ENCODE peak calls at places on chromosomes 12 and 14, in ten cellular contexts. Q is fibroblast of lung; K is heart right ventricle; Z is neural progenitor cell; B is esophagus muscularis mucosa; O is transverse colon; A is tibial artery; G is heart left ventricle; L is CD8-positive, alpha-beta T cell; R is esophagus squamous epithelium. X is an unnamed sample.

GRCh38 chr12:121089031-121089812 is 43.5 kb upstream of the P2RX7 start:
- DNase-seq in Q (no peak), K (no peak), Z (no peak), B (peak; percentile 79), O (peak; percentile 44), A (no peak), G (no peak), L (no peak), R (no peak), X (peak; percentile 41)

GRCh38 chr12:132140918-132141841 is 2.9 kb downstream of the DDX51 start:
- DNase-seq in Q (no peak), K (no peak), Z (no peak), B (no peak), O (no peak), A (no peak), G (peak; percentile 18), L (no peak), R (no peak), X (no peak)

GRCh38 chr12:117202556-117202955 is 12.3 kb upstream of the FBXO21 start:
- DNase-seq in Q (no peak), K (no peak), Z (no peak), B (no peak), O (no peak), A (no peak), G (no peak), L (no peak), R (no peak), X (no peak)

GRCh38 chr12:95506707-95507523 is 33.0 kb downstream of the METAP2 start:
- DNase-seq in Q (peak; percentile 54), K (no peak), Z (no peak), B (no peak), O (no peak), A (no peak), G (no peak), L (no peak), R (no peak), X (no peak)

GRCh38 chr12:25592725-25593495 is 39.8 kb upstream of the LMNTD1 start:
- DNase-seq in Q (no peak), K (no peak), Z (no peak), B (no peak), O (no peak), A (no peak), G (no peak), L (no peak), R (no peak), X (no peak)

GRCh38 chr12:88247241-88247643 is 105.1 kb downstream of the TMTC3 start:
- DNase-seq in Q (peak; percentile 88), K (no peak), Z (no peak), B (no peak), O (no peak), A (no peak), G (no peak), L (no peak), R (no peak), X (no peak)

GRCh38 chr14:51562816-51563215 is 88.9 kb upstream of the FRMD6 start:
- DNase-seq in Q (peak; percentile 37), K (no peak), Z (no peak), B (no peak), O (no peak), A (no peak), G (no peak), L (no peak), R (no peak), X (no peak)

GRCh38 chr12:69068431-69068830 is 135.5 kb upstream of the CPM start:
- DNase-seq in Q (no peak), K (no peak), Z (no peak), B (no peak), O (peak; percentile 59), A (no peak), G (no peak), L (no peak), R (no peak), X (peak; percentile 73)

GRCh38 chr14:67469954-67470353 is 18.6 kb downstream of the TMEM229B start:
- DNase-seq in Q (no peak), K (no peak), Z (no peak), B (no peak), O (no peak), A (no peak), G (no peak), L (no peak), R (no peak), X (peak; percentile 41)

GRCh38 chr12:70275045-70275444 is 31.8 kb downstream of the CNOT2 start:
- DNase-seq in Q (no peak), K (no peak), Z (no peak), B (no peak), O (no peak), A (no peak), G (no peak), L (no peak), R (no peak), X (no peak)
- H3K4me3 ChIP-seq in Q (no peak overlapping the region), K (no peak overlapping the region), Z (no peak overlapping the region), B (no peak overlapping the region), O (no peak overlapping the region), A (no peak overlapping the region), G (no peak overlapping the region), L (no peak overlapping the region), R (no peak overlapping the region), X (no peak overlapping the region)

DNA sequence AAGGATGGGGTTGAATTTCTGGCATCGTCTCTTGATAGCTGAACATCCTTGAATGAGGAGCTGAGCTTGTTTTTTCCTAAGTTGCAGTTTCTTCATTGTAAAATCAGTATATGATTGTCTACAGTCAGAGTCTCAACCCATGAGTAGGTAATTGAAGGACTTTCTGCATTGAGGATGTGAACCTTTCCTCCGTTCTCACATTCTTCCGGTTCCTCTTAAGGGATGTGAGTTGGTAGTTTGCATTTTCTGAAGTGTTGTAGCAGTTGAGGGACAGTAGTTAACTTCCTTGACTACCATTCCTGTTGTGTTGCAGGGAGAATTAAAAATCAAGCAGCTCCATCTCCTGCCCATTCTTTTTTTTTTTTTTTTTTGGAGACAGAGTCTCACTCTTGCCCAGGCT is 19.1 kb downstream of the TPCN1 start:
- DNase-seq in Q (no peak), K (no peak), Z (no peak), B (no peak), O (no peak), A (no peak), G (no peak), L (no peak), R (no peak), X (no peak)
- H3K4me1 ChIP-seq in Q (peaks cover 25% of the 10 kb centered on the region), K (peaks cover 84% of the 10 kb centered on the region), Z (no peaks in the 10 kb centered on the region), B (peaks cover 82% of the 10 kb centered on the region), O (peaks cover 88% of the 10 kb centered on the region), A (peaks cover 95% of the 10 kb centered on the region), G (peaks cover 36% of the 10 kb centered on the region), L (no peaks in the 10 kb centered on the region), R (peaks cover 64% of the 10 kb centered on the region), X (peaks cover 83% of the 10 kb centered on the region)

GRCh38 chr14:23299186-23299521 is 3.5 kb downstream of the PPP1R3E start:
- DNase-seq in Q (no peak), K (no peak), Z (no peak), B (no peak), O (no peak), A (no peak), G (no peak), L (no peak), R (no peak), X (no peak)

GRCh38 chr14:23299986-23300686 is 2.5 kb downstream of the PPP1R3E start:
- DNase-seq in Q (no peak), K (no peak), Z (no peak), B (no peak), O (no peak), A (no peak), G (no peak), L (no peak), R (no peak), X (no peak)

GRCh38 chr14:23297878-23298277 is 4.8 kb downstream of the PPP1R3E start:
- DNase-seq in Q (no peak), K (no peak), Z (no peak), B (no peak), O (no peak), A (no peak), G (no peak), L (no peak), R (no peak), X (no peak)

GRCh38 chr14:23300687-23301223 is 1.9 kb downstream of the PPP1R3E start:
- DNase-seq in Q (no peak), K (peak; percentile 71), Z (peak; percentile 47), B (no peak), O (peak; percentile 51), A (peak; percentile 54), G (peak; percentile 73), L (no peak), R (no peak), X (no peak)

DNA sequence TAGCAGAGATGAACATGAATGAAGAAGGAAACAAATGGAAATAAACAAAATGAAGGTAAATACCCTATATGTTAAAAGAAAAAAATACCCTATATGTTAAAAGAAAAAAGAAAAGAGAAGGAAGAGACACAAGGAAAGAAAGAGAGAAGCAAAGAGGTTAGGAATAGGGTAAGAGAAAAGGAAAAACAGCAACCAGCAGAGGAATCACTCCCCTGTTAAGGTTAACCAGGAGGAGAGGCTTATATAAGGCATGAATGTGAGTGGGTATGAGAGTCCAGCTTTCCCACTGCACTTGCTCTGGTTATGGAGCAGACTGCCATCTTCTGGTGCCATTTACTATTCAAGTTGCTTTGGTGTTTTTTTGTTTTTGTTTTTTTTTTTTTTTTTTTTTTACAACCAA is 3.1 kb downstream of the PPP1R3E start:
- DNase-seq in Q (peak; percentile 80), K (no peak), Z (no peak), B (no peak), O (no peak), A (no peak), G (no peak), L (no peak), R (no peak), X (no peak)
- TF ChIP-seq CTCF in Q (peak; percentile 41), K (peak; percentile 21), Z (peak; percentile 38), B (peak; percentile 13), O (no peak), A (no peak), G (peak; percentile 30), L (no peak), R (no peak), X (no peak)

GRCh38 chr12:30796508-30796780 is 41.7 kb upstream of the CAPRIN2 start:
- DNase-seq in Q (peak; percentile 71), K (peak; percentile 21), Z (peak; percentile 79), B (no peak), O (peak; percentile 13), A (no peak), G (peak; percentile 43), L (no peak), R (no peak), X (no peak)
- H3K4me3 ChIP-seq in Q (peak overlapping the region; percentile 60), K (peak overlapping the region; percentile 59), Z (peak overlapping the region; percentile 54), B (peak overlapping the region; percentile 60), O (peak overlapping the region; percentile 31), A (peak overlapping the region; percentile 52), G (peak overlapping the region; percentile 48), L (peak overlapping the region; percentile 55), R (peak overlapping the region; percentile 54), X (no peak overlapping the region)

DNA sequence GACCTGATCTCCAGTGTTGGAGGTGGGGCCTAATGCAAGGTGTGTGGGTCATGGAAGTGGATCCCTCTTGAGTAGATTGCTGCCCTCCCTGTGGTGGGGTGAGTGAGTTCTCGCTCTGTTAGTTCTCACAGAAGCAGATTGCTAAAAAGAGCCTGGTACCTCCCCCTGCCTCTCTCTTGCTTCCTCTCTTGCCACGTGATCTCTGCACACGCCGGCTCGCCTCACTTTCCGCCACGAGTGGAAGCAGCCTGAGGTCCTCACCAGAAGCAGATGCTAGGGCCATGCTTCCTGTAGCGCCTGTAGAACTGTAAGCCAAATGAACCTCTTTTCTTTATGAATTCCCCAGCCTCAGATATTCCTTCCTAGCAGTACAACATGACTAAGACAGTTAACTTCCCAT is 76.1 kb downstream of the ETV6 start:
- DNase-seq in Q (no peak), K (no peak), Z (no peak), B (no peak), O (no peak), A (no peak), G (no peak), L (no peak), R (no peak), X (no peak)
- H3K4me1 ChIP-seq in Q (no peaks in the 10 kb centered on the region), K (peaks cover 18% of the 10 kb centered on the region), Z (peaks cover 16% of the 10 kb centered on the region), B (peaks cover 78% of the 10 kb centered on the region), O (peaks cover 73% of the 10 kb centered on the region), A (peaks cover 44% of the 10 kb centered on the region), G (peaks cover 6% of the 10 kb centered on the region), L (peaks cover 24% of the 10 kb centered on the region), R (peaks cover 23% of the 10 kb centered on the region), X (peaks cover 29% of the 10 kb centered on the region)

GRCh38 chr14:106442857-106443256 is 916.5 kb downstream of the TMEM121 start:
- DNase-seq in Q (no peak), K (no peak), Z (no peak), B (no peak), O (no peak), A (no peak), G (no peak), L (peak; percentile 27), R (no peak), X (no peak)
- TF ChIP-seq CTCF in Q (no peak), K (no peak), Z (no peak), B (no peak), O (no peak), A (no peak), G (no peak), L (no peak), R (no peak), X (no peak)

X was measured in mucosa of descending colon.